ENCODE peak calls at places on chromosome 18, in nine cellular contexts. One of them, this sample, is unnamed.

GRCh38 chr18:68414407-68414806 is 300.5 kb downstream of the TMX3 start:
- DNase-seq in upper lobe of left lung: no peak
- DNase-seq in BE2C: no peak
- DNase-seq in BJ: no peak
- DNase-seq in tibial artery: no peak
- DNase-seq in breast epithelium: no peak
- DNase-seq in fibroblast of the aortic adventitia: no peak
- DNase-seq in uterus: no peak
- DNase-seq in astrocyte of the spinal cord: no peak
- DNase-seq in this sample: no peak

GRCh38 chr18:26083099-26083498 is 7.3 kb downstream of the SS18 start:
- DNase-seq in upper lobe of left lung: no peak
- DNase-seq in BE2C: no peak
- DNase-seq in BJ: no peak
- DNase-seq in tibial artery: no peak
- DNase-seq in breast epithelium: no peak
- DNase-seq in fibroblast of the aortic adventitia: no peak
- DNase-seq in uterus: no peak
- DNase-seq in astrocyte of the spinal cord: no peak
- DNase-seq in this sample: no peak

GRCh38 chr18:12315481-12315880 is 7.4 kb downstream of the TUBB6 start:
- DNase-seq in upper lobe of left lung: no peak
- DNase-seq in BE2C: no peak
- DNase-seq in BJ: no peak
- DNase-seq in tibial artery: no peak
- DNase-seq in breast epithelium: no peak
- DNase-seq in fibroblast of the aortic adventitia: peak
- DNase-seq in uterus: no peak
- DNase-seq in astrocyte of the spinal cord: no peak
- DNase-seq in this sample: no peak

GRCh38 chr18:35974181-35974580 is 1.7 kb downstream of the RMP24 start:
- DNase-seq in upper lobe of left lung: no peak
- DNase-seq in BE2C: no peak
- DNase-seq in BJ: no peak
- DNase-seq in tibial artery: no peak
- DNase-seq in breast epithelium: no peak
- DNase-seq in fibroblast of the aortic adventitia: no peak
- DNase-seq in uterus: no peak
- DNase-seq in astrocyte of the spinal cord: no peak
- DNase-seq in this sample: no peak

GRCh38 chr18:23036611-23037259 is 98.5 kb upstream of the CABLES1 start:
- DNase-seq in upper lobe of left lung: no peak
- DNase-seq in BE2C: no peak
- DNase-seq in BJ: no peak
- DNase-seq in tibial artery: no peak
- DNase-seq in breast epithelium: no peak
- DNase-seq in fibroblast of the aortic adventitia: no peak
- DNase-seq in uterus: no peak
- DNase-seq in astrocyte of the spinal cord: no peak
- DNase-seq in this sample: no peak

GRCh38 chr18:42583197-42583776 is 532.2 kb downstream of the RIT2 start:
- DNase-seq in upper lobe of left lung: no peak
- DNase-seq in BE2C: no peak
- DNase-seq in BJ: no peak
- DNase-seq in tibial artery: no peak
- DNase-seq in breast epithelium: no peak
- DNase-seq in fibroblast of the aortic adventitia: peak
- DNase-seq in uterus: no peak
- DNase-seq in astrocyte of the spinal cord: no peak
- DNase-seq in this sample: peak

GRCh38 chr18:74420491-74420890 is 36.6 kb downstream of the DIPK1C start:
- DNase-seq in upper lobe of left lung: no peak
- DNase-seq in BE2C: no peak
- DNase-seq in BJ: no peak
- DNase-seq in tibial artery: no peak
- DNase-seq in breast epithelium: no peak
- DNase-seq in fibroblast of the aortic adventitia: peak
- DNase-seq in uterus: no peak
- DNase-seq in astrocyte of the spinal cord: no peak
- DNase-seq in this sample: no peak

GRCh38 chr18:48952287-48953095 is 1.7 kb upstream of the SMAD7 start:
- DNase-seq in upper lobe of left lung: peak
- DNase-seq in BE2C: peak
- DNase-seq in BJ: no peak
- DNase-seq in tibial artery: peak
- DNase-seq in breast epithelium: peak
- DNase-seq in fibroblast of the aortic adventitia: peak
- DNase-seq in uterus: peak
- DNase-seq in astrocyte of the spinal cord: peak
- DNase-seq in this sample: peak

GRCh38 chr18:67549946-67550345 is 33.4 kb upstream of the DSEL start:
- DNase-seq in upper lobe of left lung: no peak
- DNase-seq in BE2C: no peak
- DNase-seq in BJ: no peak
- DNase-seq in tibial artery: no peak
- DNase-seq in breast epithelium: no peak
- DNase-seq in fibroblast of the aortic adventitia: no peak
- DNase-seq in uterus: no peak
- DNase-seq in astrocyte of the spinal cord: no peak
- DNase-seq in this sample: peak

GRCh38 chr18:50469380-50469781 is 90.5 kb upstream of the MAPK4 start:
- DNase-seq in upper lobe of left lung: no peak
- DNase-seq in BE2C: no peak
- DNase-seq in BJ: no peak
- DNase-seq in tibial artery: peak
- DNase-seq in breast epithelium: no peak
- DNase-seq in fibroblast of the aortic adventitia: no peak
- DNase-seq in uterus: no peak
- DNase-seq in astrocyte of the spinal cord: no peak
- DNase-seq in this sample: peak

GRCh38 chr18:41751652-41752051 is 203.4 kb upstream of the PIK3C3 start:
- DNase-seq in upper lobe of left lung: no peak
- DNase-seq in BE2C: no peak
- DNase-seq in BJ: no peak
- DNase-seq in tibial artery: no peak
- DNase-seq in breast epithelium: no peak
- DNase-seq in fibroblast of the aortic adventitia: no peak
- DNase-seq in uterus: no peak
- DNase-seq in astrocyte of the spinal cord: no peak
- DNase-seq in this sample: no peak

GRCh38 chr18:65227970-65228369 is 522.8 kb upstream of the CDH7 start:
- DNase-seq in upper lobe of left lung: no peak
- DNase-seq in BE2C: no peak
- DNase-seq in BJ: no peak
- DNase-seq in tibial artery: no peak
- DNase-seq in breast epithelium: no peak
- DNase-seq in fibroblast of the aortic adventitia: no peak
- DNase-seq in uterus: no peak
- DNase-seq in astrocyte of the spinal cord: no peak
- DNase-seq in this sample: peak

GRCh38 chr18:78528437-78529228 is 451.0 kb upstream of the SALL3 start:
- DNase-seq in upper lobe of left lung: no peak
- DNase-seq in BE2C: no peak
- DNase-seq in BJ: no peak
- DNase-seq in tibial artery: no peak
- DNase-seq in breast epithelium: no peak
- DNase-seq in fibroblast of the aortic adventitia: no peak
- DNase-seq in uterus: no peak
- DNase-seq in astrocyte of the spinal cord: no peak
- DNase-seq in this sample: no peak

GRCh38 chr18:8984131-8984670 is 118.3 kb upstream of the NDUFV2 start:
- DNase-seq in upper lobe of left lung: no peak
- DNase-seq in BE2C: no peak
- DNase-seq in BJ: peak
- DNase-seq in tibial artery: no peak
- DNase-seq in breast epithelium: no peak
- DNase-seq in fibroblast of the aortic adventitia: no peak
- DNase-seq in uterus: no peak
- DNase-seq in astrocyte of the spinal cord: no peak
- DNase-seq in this sample: no peak

GRCh38 chr18:40676676-40677075 is 1278.4 kb upstream of the PIK3C3 start:
- DNase-seq in upper lobe of left lung: no peak
- DNase-seq in BE2C: no peak
- DNase-seq in BJ: no peak
- DNase-seq in tibial artery: no peak
- DNase-seq in breast epithelium: no peak
- DNase-seq in fibroblast of the aortic adventitia: no peak
- DNase-seq in uterus: no peak
- DNase-seq in astrocyte of the spinal cord: no peak
- DNase-seq in this sample: peak

GRCh38 chr18:40493316-40493715 is 1461.7 kb upstream of the PIK3C3 start:
- DNase-seq in upper lobe of left lung: no peak
- DNase-seq in BE2C: no peak
- DNase-seq in BJ: no peak
- DNase-seq in tibial artery: no peak
- DNase-seq in breast epithelium: no peak
- DNase-seq in fibroblast of the aortic adventitia: no peak
- DNase-seq in uterus: no peak
- DNase-seq in astrocyte of the spinal cord: no peak
- DNase-seq in this sample: no peak

GRCh38 chr18:60693426-60693825 is 320.9 kb upstream of the MC4R start:
- DNase-seq in upper lobe of left lung: no peak
- DNase-seq in BE2C: no peak
- DNase-seq in BJ: no peak
- DNase-seq in tibial artery: no peak
- DNase-seq in breast epithelium: no peak
- DNase-seq in fibroblast of the aortic adventitia: peak
- DNase-seq in uterus: no peak
- DNase-seq in astrocyte of the spinal cord: peak
- DNase-seq in this sample: peak

GRCh38 chr18:23141022-23141999 is 6.0 kb downstream of the CABLES1 start:
- DNase-seq in upper lobe of left lung: peak
- DNase-seq in BE2C: peak
- DNase-seq in BJ: no peak
- DNase-seq in tibial artery: peak
- DNase-seq in breast epithelium: no peak
- DNase-seq in fibroblast of the aortic adventitia: peak
- DNase-seq in uterus: peak
- DNase-seq in astrocyte of the spinal cord: peak
- DNase-seq in this sample: no peak

GRCh38 chr18:11308499-11308898 is 159.1 kb upstream of the PIEZO2 start:
- DNase-seq in upper lobe of left lung: no peak
- DNase-seq in BE2C: no peak
- DNase-seq in BJ: no peak
- DNase-seq in tibial artery: no peak
- DNase-seq in breast epithelium: no peak
- DNase-seq in fibroblast of the aortic adventitia: peak
- DNase-seq in uterus: no peak
- DNase-seq in astrocyte of the spinal cord: peak
- DNase-seq in this sample: peak

GRCh38 chr18:11310476-11311086 is 161.2 kb upstream of the PIEZO2 start:
- DNase-seq in upper lobe of left lung: no peak
- DNase-seq in BE2C: peak
- DNase-seq in BJ: no peak
- DNase-seq in tibial artery: no peak
- DNase-seq in breast epithelium: no peak
- DNase-seq in fibroblast of the aortic adventitia: peak
- DNase-seq in uterus: no peak
- DNase-seq in astrocyte of the spinal cord: peak
- DNase-seq in this sample: peak

GRCh38 chr18:11305507-11305906 is 156.1 kb upstream of the PIEZO2 start:
- DNase-seq in upper lobe of left lung: no peak
- DNase-seq in BE2C: no peak
- DNase-seq in BJ: no peak
- DNase-seq in tibial artery: no peak
- DNase-seq in breast epithelium: no peak
- DNase-seq in fibroblast of the aortic adventitia: no peak
- DNase-seq in uterus: no peak
- DNase-seq in astrocyte of the spinal cord: no peak
- DNase-seq in this sample: no peak

GRCh38 chr18:11307716-11308115 is 158.3 kb upstream of the PIEZO2 start:
- DNase-seq in upper lobe of left lung: no peak
- DNase-seq in BE2C: no peak
- DNase-seq in BJ: no peak
- DNase-seq in tibial artery: no peak
- DNase-seq in breast epithelium: no peak
- DNase-seq in fibroblast of the aortic adventitia: no peak
- DNase-seq in uterus: no peak
- DNase-seq in astrocyte of the spinal cord: no peak
- DNase-seq in this sample: no peak

GRCh38 chr18:11309172-11309571 is 159.8 kb upstream of the PIEZO2 start:
- DNase-seq in upper lobe of left lung: no peak
- DNase-seq in BE2C: peak
- DNase-seq in BJ: no peak
- DNase-seq in tibial artery: no peak
- DNase-seq in breast epithelium: no peak
- DNase-seq in fibroblast of the aortic adventitia: peak
- DNase-seq in uterus: no peak
- DNase-seq in astrocyte of the spinal cord: no peak
- DNase-seq in this sample: peak
- TF ChIP-seq CTCF in upper lobe of left lung: no peak
- TF ChIP-seq CTCF in BE2C: peak
- TF ChIP-seq CTCF in BJ: peak
- TF ChIP-seq CTCF in tibial artery: no peak
- TF ChIP-seq CTCF in breast epithelium: no peak
- TF ChIP-seq CTCF in fibroblast of the aortic adventitia: peak
- TF ChIP-seq CTCF in uterus: no peak
- TF ChIP-seq CTCF in astrocyte of the spinal cord: peak
- TF ChIP-seq CTCF in this sample: no peak

GRCh38 chr18:28995319-28995718 is 818.4 kb upstream of the CDH2 start:
- DNase-seq in upper lobe of left lung: no peak
- DNase-seq in BE2C: no peak
- DNase-seq in BJ: no peak
- DNase-seq in tibial artery: no peak
- DNase-seq in breast epithelium: no peak
- DNase-seq in fibroblast of the aortic adventitia: peak
- DNase-seq in uterus: no peak
- DNase-seq in astrocyte of the spinal cord: no peak
- DNase-seq in this sample: peak
- TF ChIP-seq CTCF in upper lobe of left lung: no peak
- TF ChIP-seq CTCF in BE2C: peak
- TF ChIP-seq CTCF in BJ: peak
- TF ChIP-seq CTCF in tibial artery: no peak
- TF ChIP-seq CTCF in breast epithelium: no peak
- TF ChIP-seq CTCF in fibroblast of the aortic adventitia: peak
- TF ChIP-seq CTCF in uterus: no peak
- TF ChIP-seq CTCF in astrocyte of the spinal cord: peak
- TF ChIP-seq CTCF in this sample: peak

GRCh38 chr18:28158083-28158581 is 18.8 kb downstream of the CDH2 start:
- DNase-seq in upper lobe of left lung: no peak
- DNase-seq in BE2C: no peak
- DNase-seq in BJ: no peak
- DNase-seq in tibial artery: no peak
- DNase-seq in breast epithelium: no peak
- DNase-seq in fibroblast of the aortic adventitia: peak
- DNase-seq in uterus: no peak
- DNase-seq in astrocyte of the spinal cord: no peak
- DNase-seq in this sample: no peak
- TF ChIP-seq CTCF in upper lobe of left lung: no peak
- TF ChIP-seq CTCF in BE2C: no peak
- TF ChIP-seq CTCF in BJ: no peak
- TF ChIP-seq CTCF in tibial artery: no peak
- TF ChIP-seq CTCF in breast epithelium: no peak
- TF ChIP-seq CTCF in fibroblast of the aortic adventitia: peak
- TF ChIP-seq CTCF in uterus: no peak
- TF ChIP-seq CTCF in astrocyte of the spinal cord: no peak
- TF ChIP-seq CTCF in this sample: no peak

GRCh38 chr18:76999077-76999476 is 133.5 kb downstream of the MBP start:
- DNase-seq in upper lobe of left lung: no peak
- DNase-seq in BE2C: no peak
- DNase-seq in BJ: no peak
- DNase-seq in tibial artery: no peak
- DNase-seq in breast epithelium: no peak
- DNase-seq in fibroblast of the aortic adventitia: no peak
- DNase-seq in uterus: no peak
- DNase-seq in astrocyte of the spinal cord: no peak
- DNase-seq in this sample: no peak
- TF ChIP-seq CTCF in upper lobe of left lung: no peak
- TF ChIP-seq CTCF in BE2C: no peak
- TF ChIP-seq CTCF in BJ: no peak
- TF ChIP-seq CTCF in tibial artery: no peak
- TF ChIP-seq CTCF in breast epithelium: no peak
- TF ChIP-seq CTCF in fibroblast of the aortic adventitia: no peak
- TF ChIP-seq CTCF in uterus: no peak
- TF ChIP-seq CTCF in astrocyte of the spinal cord: no peak
- TF ChIP-seq CTCF in this sample: no peak

This sample was measured in MCF 10A.